ENCODE peak calls at places on chromosomes 3 and 15, in ten cellular contexts. One of them, this sample, is unnamed.

GRCh38 chr3:148081926-148082325 is 615.8 kb upstream of the AGTR1 start:
- DNase-seq in NCI-H524: no peak
- DNase-seq in stimulated activated effector memory CD8-positive, alpha-beta T cell treated with anti-CD3 and anti-CD28 coated beads, Interleukin-12 subunit alpha, Interleukin-12 subunit beta, amount 100 ng/mL, for 72 hours: no peak
- DNase-seq in naive B cell: no peak
- DNase-seq in epithelial cell of prostate: no peak
- DNase-seq in left cardiac atrium: no peak
- DNase-seq in astrocyte of the spinal cord: no peak
- DNase-seq in activated CD4-positive, alpha-beta T cell treated with anti-CD3 and anti-CD28 coated beads, Interleukin-2, amount 50 U/mL, for 24 hours: no peak
- DNase-seq in stimulated activated naive CD8-positive, alpha-beta T cell treated with anti-CD3 and anti-CD28 coated beads, Interleukin-15, Interleukin-2, amounts not matched to agents 100 U/mL and 50 U/mL, for 24 hours: no peak
- DNase-seq in GM20000: no peak
- DNase-seq in this sample: no peak

GRCh38 chr15:69092159-69092558 is 68.3 kb upstream of the GLCE start:
- DNase-seq in NCI-H524: no peak
- DNase-seq in stimulated activated effector memory CD8-positive, alpha-beta T cell treated with anti-CD3 and anti-CD28 coated beads, Interleukin-12 subunit alpha, Interleukin-12 subunit beta, amount 100 ng/mL, for 72 hours: no peak
- DNase-seq in naive B cell: no peak
- DNase-seq in epithelial cell of prostate: peak
- DNase-seq in left cardiac atrium: no peak
- DNase-seq in astrocyte of the spinal cord: peak
- DNase-seq in activated CD4-positive, alpha-beta T cell treated with anti-CD3 and anti-CD28 coated beads, Interleukin-2, amount 50 U/mL, for 24 hours: no peak
- DNase-seq in stimulated activated naive CD8-positive, alpha-beta T cell treated with anti-CD3 and anti-CD28 coated beads, Interleukin-15, Interleukin-2, amounts not matched to agents 100 U/mL and 50 U/mL, for 24 hours: no peak
- DNase-seq in GM20000: no peak
- DNase-seq in this sample: no peak

GRCh38 chr3:42442640-42443039 is 32.2 kb upstream of the LYZL4 start:
- DNase-seq in NCI-H524: no peak
- DNase-seq in stimulated activated effector memory CD8-positive, alpha-beta T cell treated with anti-CD3 and anti-CD28 coated beads, Interleukin-12 subunit alpha, Interleukin-12 subunit beta, amount 100 ng/mL, for 72 hours: no peak
- DNase-seq in naive B cell: no peak
- DNase-seq in epithelial cell of prostate: no peak
- DNase-seq in left cardiac atrium: no peak
- DNase-seq in astrocyte of the spinal cord: no peak
- DNase-seq in activated CD4-positive, alpha-beta T cell treated with anti-CD3 and anti-CD28 coated beads, Interleukin-2, amount 50 U/mL, for 24 hours: no peak
- DNase-seq in stimulated activated naive CD8-positive, alpha-beta T cell treated with anti-CD3 and anti-CD28 coated beads, Interleukin-15, Interleukin-2, amounts not matched to agents 100 U/mL and 50 U/mL, for 24 hours: no peak
- DNase-seq in GM20000: no peak
- DNase-seq in this sample: no peak

GRCh38 chr3:46162975-46163550 is 45.0 kb downstream of the CCR1 start:
- DNase-seq in NCI-H524: no peak
- DNase-seq in stimulated activated effector memory CD8-positive, alpha-beta T cell treated with anti-CD3 and anti-CD28 coated beads, Interleukin-12 subunit alpha, Interleukin-12 subunit beta, amount 100 ng/mL, for 72 hours: no peak
- DNase-seq in naive B cell: no peak
- DNase-seq in epithelial cell of prostate: peak
- DNase-seq in left cardiac atrium: no peak
- DNase-seq in astrocyte of the spinal cord: no peak
- DNase-seq in activated CD4-positive, alpha-beta T cell treated with anti-CD3 and anti-CD28 coated beads, Interleukin-2, amount 50 U/mL, for 24 hours: no peak
- DNase-seq in stimulated activated naive CD8-positive, alpha-beta T cell treated with anti-CD3 and anti-CD28 coated beads, Interleukin-15, Interleukin-2, amounts not matched to agents 100 U/mL and 50 U/mL, for 24 hours: no peak
- DNase-seq in GM20000: no peak
- DNase-seq in this sample: no peak

GRCh38 chr3:15629860-15630597 is 28.5 kb downstream of the BTD start:
- DNase-seq in NCI-H524: peak
- DNase-seq in stimulated activated effector memory CD8-positive, alpha-beta T cell treated with anti-CD3 and anti-CD28 coated beads, Interleukin-12 subunit alpha, Interleukin-12 subunit beta, amount 100 ng/mL, for 72 hours: peak
- DNase-seq in naive B cell: peak
- DNase-seq in epithelial cell of prostate: no peak
- DNase-seq in left cardiac atrium: peak
- DNase-seq in astrocyte of the spinal cord: peak
- DNase-seq in activated CD4-positive, alpha-beta T cell treated with anti-CD3 and anti-CD28 coated beads, Interleukin-2, amount 50 U/mL, for 24 hours: no peak
- DNase-seq in stimulated activated naive CD8-positive, alpha-beta T cell treated with anti-CD3 and anti-CD28 coated beads, Interleukin-15, Interleukin-2, amounts not matched to agents 100 U/mL and 50 U/mL, for 24 hours: peak
- DNase-seq in GM20000: peak
- DNase-seq in this sample: no peak

GRCh38 chr15:50552238-50552637 is 5.8 kb upstream of the USP50 start:
- DNase-seq in NCI-H524: no peak
- DNase-seq in stimulated activated effector memory CD8-positive, alpha-beta T cell treated with anti-CD3 and anti-CD28 coated beads, Interleukin-12 subunit alpha, Interleukin-12 subunit beta, amount 100 ng/mL, for 72 hours: no peak
- DNase-seq in naive B cell: no peak
- DNase-seq in epithelial cell of prostate: no peak
- DNase-seq in left cardiac atrium: no peak
- DNase-seq in astrocyte of the spinal cord: no peak
- DNase-seq in activated CD4-positive, alpha-beta T cell treated with anti-CD3 and anti-CD28 coated beads, Interleukin-2, amount 50 U/mL, for 24 hours: no peak
- DNase-seq in stimulated activated naive CD8-positive, alpha-beta T cell treated with anti-CD3 and anti-CD28 coated beads, Interleukin-15, Interleukin-2, amounts not matched to agents 100 U/mL and 50 U/mL, for 24 hours: no peak
- DNase-seq in GM20000: peak
- DNase-seq in this sample: no peak

GRCh38 chr3:142888484-142889262 is at the start of gene PCOLCE2:
- DNase-seq in NCI-H524: peak
- DNase-seq in stimulated activated effector memory CD8-positive, alpha-beta T cell treated with anti-CD3 and anti-CD28 coated beads, Interleukin-12 subunit alpha, Interleukin-12 subunit beta, amount 100 ng/mL, for 72 hours: peak
- DNase-seq in naive B cell: no peak
- DNase-seq in epithelial cell of prostate: no peak
- DNase-seq in left cardiac atrium: peak
- DNase-seq in astrocyte of the spinal cord: peak
- DNase-seq in activated CD4-positive, alpha-beta T cell treated with anti-CD3 and anti-CD28 coated beads, Interleukin-2, amount 50 U/mL, for 24 hours: peak
- DNase-seq in stimulated activated naive CD8-positive, alpha-beta T cell treated with anti-CD3 and anti-CD28 coated beads, Interleukin-15, Interleukin-2, amounts not matched to agents 100 U/mL and 50 U/mL, for 24 hours: peak
- DNase-seq in GM20000: peak
- DNase-seq in this sample: no peak

GRCh38 chr3:129553771-129554170 is 10.8 kb downstream of the H1-8 start:
- DNase-seq in NCI-H524: no peak
- DNase-seq in stimulated activated effector memory CD8-positive, alpha-beta T cell treated with anti-CD3 and anti-CD28 coated beads, Interleukin-12 subunit alpha, Interleukin-12 subunit beta, amount 100 ng/mL, for 72 hours: no peak
- DNase-seq in naive B cell: no peak
- DNase-seq in epithelial cell of prostate: no peak
- DNase-seq in left cardiac atrium: no peak
- DNase-seq in astrocyte of the spinal cord: no peak
- DNase-seq in activated CD4-positive, alpha-beta T cell treated with anti-CD3 and anti-CD28 coated beads, Interleukin-2, amount 50 U/mL, for 24 hours: no peak
- DNase-seq in stimulated activated naive CD8-positive, alpha-beta T cell treated with anti-CD3 and anti-CD28 coated beads, Interleukin-15, Interleukin-2, amounts not matched to agents 100 U/mL and 50 U/mL, for 24 hours: peak
- DNase-seq in GM20000: no peak
- DNase-seq in this sample: no peak

GRCh38 chr3:13120928-13121552 is 47.8 kb upstream of the IQSEC1 start:
- DNase-seq in NCI-H524: no peak
- DNase-seq in stimulated activated effector memory CD8-positive, alpha-beta T cell treated with anti-CD3 and anti-CD28 coated beads, Interleukin-12 subunit alpha, Interleukin-12 subunit beta, amount 100 ng/mL, for 72 hours: no peak
- DNase-seq in naive B cell: no peak
- DNase-seq in epithelial cell of prostate: no peak
- DNase-seq in left cardiac atrium: peak
- DNase-seq in astrocyte of the spinal cord: no peak
- DNase-seq in activated CD4-positive, alpha-beta T cell treated with anti-CD3 and anti-CD28 coated beads, Interleukin-2, amount 50 U/mL, for 24 hours: no peak
- DNase-seq in stimulated activated naive CD8-positive, alpha-beta T cell treated with anti-CD3 and anti-CD28 coated beads, Interleukin-15, Interleukin-2, amounts not matched to agents 100 U/mL and 50 U/mL, for 24 hours: no peak
- DNase-seq in GM20000: no peak
- DNase-seq in this sample: no peak

GRCh38 chr3:136544532-136544931 is 207.6 kb downstream of the STAG1 start:
- DNase-seq in NCI-H524: no peak
- DNase-seq in stimulated activated effector memory CD8-positive, alpha-beta T cell treated with anti-CD3 and anti-CD28 coated beads, Interleukin-12 subunit alpha, Interleukin-12 subunit beta, amount 100 ng/mL, for 72 hours: no peak
- DNase-seq in naive B cell: no peak
- DNase-seq in epithelial cell of prostate: no peak
- DNase-seq in left cardiac atrium: no peak
- DNase-seq in astrocyte of the spinal cord: no peak
- DNase-seq in activated CD4-positive, alpha-beta T cell treated with anti-CD3 and anti-CD28 coated beads, Interleukin-2, amount 50 U/mL, for 24 hours: no peak
- DNase-seq in stimulated activated naive CD8-positive, alpha-beta T cell treated with anti-CD3 and anti-CD28 coated beads, Interleukin-15, Interleukin-2, amounts not matched to agents 100 U/mL and 50 U/mL, for 24 hours: no peak
- DNase-seq in GM20000: no peak
- DNase-seq in this sample: no peak

This sample was measured in DMS79.